ENCODE peak calls at places on chromosome 6, in seven cellular contexts. V is stimulated activated CD8-positive, alpha-beta memory T cell treated with anti-CD3 and anti-CD28 coated beads, Interleukin-15, amount 100 ng/mL, for 24 hours; H is NCI-H446 treated with DMSO at 0.1 percent for 48 hours; L is neuronal stem cell; X is upper lobe of right lung; T is T-helper 2 cell; Y is mucosa of gallbladder. N is an unnamed sample.

GRCh38 chr6:90610671-90611542 is 24.0 kb upstream of the MAP3K7 start:
- DNase-seq in V (peak; percentile 10), H (no peak), L (peak; percentile 46), X (peak; percentile 67), T (peak; percentile 25), Y (no peak), N (no peak)

GRCh38 chr6:18400831-18401446 is 13.8 kb downstream of the RNF144B start:
- DNase-seq in V (no peak), H (no peak), L (no peak), X (no peak), T (peak; percentile 32), Y (no peak), N (no peak)

GRCh38 chr6:100203391-100203790 is 209.4 kb upstream of the MCHR2 start:
- DNase-seq in V (no peak), H (no peak), L (no peak), X (no peak), T (no peak), Y (no peak), N (peak; percentile 91)

GRCh38 chr6:40482532-40482931 is 104.6 kb downstream of the LRFN2 start:
- DNase-seq in V (no peak), H (no peak), L (peak; percentile 12), X (no peak), T (no peak), Y (no peak), N (no peak)

GRCh38 chr6:80502871-80503270 is 396.4 kb downstream of the BCKDHB start:
- DNase-seq in V (no peak), H (no peak), L (no peak), X (no peak), T (no peak), Y (no peak), N (no peak)

GRCh38 chr6:20718705-20719653 is 184.7 kb downstream of the CDKAL1 start:
- DNase-seq in V (no peak), H (no peak), L (no peak), X (no peak), T (no peak), Y (no peak), N (no peak)

GRCh38 chr6:98486052-98486451 is 348.3 kb upstream of the POU3F2 start:
- DNase-seq in V (no peak), H (no peak), L (no peak), X (no peak), T (no peak), Y (no peak), N (no peak)

GRCh38 chr6:169824021-169824420 is 72.6 kb downstream of the ERMARD start:
- DNase-seq in V (no peak), H (no peak), L (no peak), X (no peak), T (no peak), Y (no peak), N (no peak)

GRCh38 chr6:68638225-68638900 is 3.3 kb downstream of the ADGRB3 start:
- DNase-seq in V (no peak), H (peak; percentile 46), L (peak; percentile 35), X (no peak), T (peak; percentile 24), Y (peak; percentile 12), N (no peak)

GRCh38 chr6:32406197-32406596 is 784 bp downstream of the BTNL2 start:
- DNase-seq in V (no peak), H (no peak), L (no peak), X (no peak), T (no peak), Y (no peak), N (no peak)

GRCh38 chr6:14711056-14711703 is 534.7 kb upstream of the JARID2 start:
- DNase-seq in V (no peak), H (peak; percentile 44), L (no peak), X (no peak), T (peak; percentile 75), Y (peak; percentile 55), N (no peak)

GRCh38 chr6:163392533-163392932 is 22.0 kb upstream of the QKI start:
- DNase-seq in V (no peak), H (no peak), L (no peak), X (no peak), T (no peak), Y (no peak), N (no peak)

GRCh38 chr6:99592900-99593299 is 13.7 kb upstream of the PRDM13 start:
- DNase-seq in V (no peak), H (no peak), L (no peak), X (no peak), T (no peak), Y (no peak), N (no peak)

GRCh38 chr6:136173519-136174507 is 76.3 kb downstream of the MTFR2 start:
- DNase-seq in V (no peak), H (no peak), L (no peak), X (no peak), T (peak; percentile 87), Y (peak; percentile 25), N (no peak)

GRCh38 chr6:107554918-107555317 is 65.0 kb downstream of the SOBP start:
- DNase-seq in V (no peak), H (no peak), L (no peak), X (no peak), T (no peak), Y (no peak), N (no peak)

GRCh38 chr6:75418233-75418632 is 75.4 kb downstream of the FILIP1 start:
- DNase-seq in V (no peak), H (no peak), L (no peak), X (no peak), T (no peak), Y (no peak), N (no peak)

GRCh38 chr6:170537329-170537728 is 15.8 kb downstream of the PSMB1 start:
- DNase-seq in V (no peak), H (no peak), L (no peak), X (no peak), T (no peak), Y (no peak), N (no peak)

GRCh38 chr6:33147807-33148666 is 44.2 kb downstream of the COL11A2 start:
- DNase-seq in V (no peak), H (peak; percentile 3), L (peak; percentile 43), X (no peak), T (no peak), Y (no peak), N (no peak)

GRCh38 chr6:113697642-113698410 is 159.3 kb upstream of the MARCKS start:
- DNase-seq in V (no peak), H (no peak), L (no peak), X (no peak), T (no peak), Y (no peak), N (peak; percentile 46)

GRCh38 chr6:38212579-38212978 is 393.1 kb downstream of the ZFAND3 start:
- DNase-seq in V (no peak), H (peak; percentile 15), L (peak; percentile 20), X (no peak), T (no peak), Y (peak; percentile 41), N (peak; percentile 73)

GRCh38 chr6:28443112-28443773 is at the start of gene ZSCAN23:
- DNase-seq in V (peak; percentile 52), H (peak; percentile 74), L (peak; percentile 68), X (peak; percentile 86), T (peak; percentile 97), Y (peak; percentile 77), N (peak; percentile 39)

GRCh38 chr6:15691250-15691869 is 28.5 kb upstream of the DTNBP1 start:
- DNase-seq in V (peak; percentile 45), H (peak; percentile 70), L (peak; percentile 77), X (peak; percentile 90), T (peak; percentile 91), Y (peak; percentile 88), N (peak; percentile 53)

GRCh38 chr6:5379647-5380242 is 118.4 kb downstream of the FARS2 start:
- DNase-seq in V (no peak), H (no peak), L (peak; percentile 14), X (no peak), T (peak; percentile 68), Y (no peak), N (no peak)

GRCh38 chr6:168273483-168274045 is 46.0 kb downstream of the DACT2 start:
- DNase-seq in V (no peak), H (no peak), L (no peak), X (no peak), T (no peak), Y (no peak), N (no peak)

GRCh38 chr6:111628117-111628866 is 22.6 kb upstream of the TRAF3IP2 start:
- DNase-seq in V (no peak), H (no peak), L (no peak), X (no peak), T (no peak), Y (no peak), N (no peak)

GRCh38 chr6:137827977-137828815 is 38.9 kb upstream of the TNFAIP3 start:
- DNase-seq in V (no peak), H (no peak), L (no peak), X (no peak), T (peak; percentile 85), Y (no peak), N (no peak)

GRCh38 chr6:107466062-107466461 is 6.7 kb upstream of the PDSS2 start:
- DNase-seq in V (no peak), H (no peak), L (no peak), X (no peak), T (no peak), Y (no peak), N (no peak)

GRCh38 chr6:20757761-20758160 is 223.5 kb downstream of the CDKAL1 start:
- DNase-seq in V (no peak), H (no peak), L (no peak), X (no peak), T (no peak), Y (no peak), N (peak; percentile 34)

GRCh38 chr6:163956571-163957407 is 542.3 kb downstream of the QKI start:
- DNase-seq in V (peak; percentile 8), H (peak; percentile 9), L (peak; percentile 54), X (peak; percentile 81), T (peak; percentile 47), Y (peak; percentile 70), N (no peak)

GRCh38 chr6:113318553-113318952 is 538.6 kb upstream of the MARCKS start:
- DNase-seq in V (no peak), H (no peak), L (no peak), X (no peak), T (no peak), Y (no peak), N (no peak)

GRCh38 chr6:104604643-104605042 is 255.1 kb downstream of the HACE1 start:
- DNase-seq in V (no peak), H (no peak), L (no peak), X (no peak), T (no peak), Y (no peak), N (no peak)

GRCh38 chr6:113006494-113006893 is 659.4 kb downstream of the RFPL4B start:
- DNase-seq in V (no peak), H (no peak), L (no peak), X (no peak), T (no peak), Y (no peak), N (no peak)